ENCODE peak calls at places on chromosomes 11 and 22, in six cellular contexts. Z, B, A, E, R and P are unnamed samples.

GRCh38 chr11:1881442-1882264 is 10.0 kb downstream of the PRR33 start:
- DNase-seq in Z (no peak), B (no peak), A (no peak), E (no peak), R (peak; percentile 71), P (no peak)

GRCh38 chr11:65920035-65920802 is 993 bp downstream of the DRAP1 start:
- DNase-seq in Z (no peak), B (no peak), A (no peak), E (no peak), R (peak; percentile 74), P (no peak)

GRCh38 chr11:130839950-130840666 is 76.2 kb downstream of the SNX19 start:
- DNase-seq in Z (no peak), B (no peak), A (no peak), E (no peak), R (no peak), P (no peak)

GRCh38 chr11:89495951-89496350 is 4.8 kb upstream of the NOX4 start:
- DNase-seq in Z (peak; percentile 50), B (no peak), A (peak; percentile 37), E (no peak), R (peak; percentile 70), P (no peak)

GRCh38 chr11:67583319-67584204 is at the start of gene GSTP1:
- DNase-seq in Z (peak; percentile 96), B (peak; percentile 98), A (peak; percentile 90), E (peak; percentile 95), R (peak; percentile 97), P (peak; percentile 63)

GRCh38 chr11:58164389-58164788 is 24.5 kb upstream of the OR9Q2 start:
- DNase-seq in Z (no peak), B (no peak), A (no peak), E (no peak), R (no peak), P (no peak)

GRCh38 chr11:65776196-65776595 is 4.6 kb downstream of the AP5B1 start:
- DNase-seq in Z (no peak), B (no peak), A (no peak), E (no peak), R (peak; percentile 63), P (no peak)

GRCh38 chr22:26713823-26714449 is 56.5 kb downstream of the MIAT start:
- DNase-seq in Z (no peak), B (peak; percentile 45), A (peak; percentile 23), E (no peak), R (no peak), P (no peak)

GRCh38 chr11:95341246-95341645 is 110.2 kb upstream of the SESN3 start:
- DNase-seq in Z (no peak), B (no peak), A (no peak), E (no peak), R (no peak), P (no peak)

GRCh38 chr11:120489799-120490198 is 21.7 kb upstream of the GRIK4 start:
- DNase-seq in Z (no peak), B (no peak), A (no peak), E (no peak), R (no peak), P (no peak)
- H3K4me3 ChIP-seq in Z (no peak overlapping the region), B (no peak overlapping the region), A (no peak overlapping the region), E (no peak overlapping the region), R (no peak overlapping the region), P (no peak overlapping the region)

DNA sequence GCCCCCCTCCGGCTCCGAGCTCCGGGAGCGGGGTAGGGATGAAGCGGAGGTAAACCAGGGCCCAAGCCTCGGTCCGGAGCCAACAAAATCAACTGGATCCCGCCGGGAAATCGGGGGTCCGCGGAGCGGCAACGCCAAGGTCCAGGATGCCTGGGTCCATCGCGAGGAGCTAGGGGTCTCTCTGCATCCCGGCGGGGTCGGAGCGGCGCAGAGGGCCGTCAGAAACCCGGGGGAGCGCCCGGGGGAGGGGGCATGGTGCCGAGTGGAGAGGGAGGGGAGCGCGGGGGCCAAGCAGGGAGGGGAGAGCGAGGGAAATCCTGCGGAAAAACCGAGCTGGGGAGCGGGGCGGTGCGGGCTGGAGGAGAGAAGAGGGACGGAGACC is 51.8 kb downstream of the SLC22A12 start:
- DNase-seq in Z (peak; percentile 34), B (no peak), A (no peak), E (no peak), R (no peak), P (no peak)
- H3K4me3 ChIP-seq in Z (peak overlapping the region; percentile 80), B (peak overlapping the region; percentile 14), A (peak overlapping the region; percentile 38), E (peak overlapping the region; percentile 51), R (peak overlapping the region; percentile 76), P (peak overlapping the region; percentile 41)

GRCh38 chr22:38956551-38956950 is 858 bp upstream of the APOBEC3A start:
- DNase-seq in Z (no peak), B (no peak), A (no peak), E (no peak), R (peak; percentile 51), P (no peak)

GRCh38 chr22:38958359-38958943 is 1.0 kb downstream of the APOBEC3A start:
- DNase-seq in Z (no peak), B (no peak), A (no peak), E (no peak), R (no peak), P (no peak)

GRCh38 chr22:38959574-38959973 is 2.2 kb downstream of the APOBEC3A start:
- DNase-seq in Z (no peak), B (no peak), A (no peak), E (no peak), R (no peak), P (no peak)

GRCh38 chr22:38957046-38957770 is at the start of gene APOBEC3A:
- DNase-seq in Z (no peak), B (no peak), A (peak; percentile 39), E (no peak), R (no peak), P (no peak)

DNA sequence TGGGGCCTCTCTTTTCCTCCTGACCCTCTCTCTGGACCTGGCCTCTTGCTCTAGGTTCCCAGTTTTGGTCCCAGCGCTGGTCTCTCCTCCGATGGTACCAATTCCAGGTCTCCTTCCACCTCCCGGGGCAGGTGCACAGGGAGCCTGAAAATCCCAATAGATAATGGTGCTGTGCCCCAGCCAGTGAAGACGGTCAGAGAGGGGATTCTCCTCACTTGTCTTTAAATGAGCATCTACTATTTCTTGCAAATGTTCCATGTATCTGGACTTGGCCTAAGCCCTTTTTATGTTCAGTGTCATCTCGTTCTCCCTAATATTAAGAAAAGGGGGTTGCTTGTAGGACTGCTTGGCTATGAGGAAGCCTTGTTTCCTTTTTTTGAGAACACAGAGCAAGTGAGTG is 399 bp downstream of the APOBEC3A start:
- DNase-seq in Z (no peak), B (no peak), A (no peak), E (no peak), R (no peak), P (no peak)
- H3K4me3 ChIP-seq in Z (no peak overlapping the region), B (no peak overlapping the region), A (no peak overlapping the region), E (no peak overlapping the region), R (no peak overlapping the region), P (no peak overlapping the region)

DNA sequence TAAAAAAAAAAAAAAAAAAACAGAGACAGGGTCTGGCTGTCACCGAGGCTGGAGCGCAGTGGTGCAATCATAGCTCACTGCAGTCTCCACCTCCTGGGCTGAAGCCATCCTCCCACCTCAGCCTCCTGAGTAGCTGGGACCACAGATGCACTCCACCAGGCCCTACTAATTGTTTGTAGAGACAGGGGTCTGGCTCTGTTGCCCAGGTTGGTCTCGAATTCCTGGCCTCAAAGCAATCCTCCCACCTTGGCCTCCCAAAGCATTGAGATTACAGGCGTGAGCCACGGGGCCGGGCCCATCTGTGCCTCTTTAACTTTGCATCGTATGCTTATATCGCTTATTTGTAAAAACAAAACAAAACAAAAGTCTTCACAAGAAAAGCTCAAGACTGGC is 3.1 kb downstream of the CPT1A start:
- DNase-seq in Z (no peak), B (no peak), A (no peak), E (no peak), R (peak; percentile 88), P (no peak)
- H3K4me3 ChIP-seq in Z (peak overlapping the region; percentile 39), B (peak overlapping the region; percentile 32), A (peak overlapping the region; percentile 46), E (peak overlapping the region; percentile 82), R (peak overlapping the region; percentile 89), P (no peak overlapping the region)

GRCh38 chr11:116835791-116836647 is 1.4 kb downstream of the APOA1 start:
- DNase-seq in Z (peak; percentile 96), B (peak; percentile 93), A (peak; percentile 89), E (peak; percentile 84), R (peak; percentile 94), P (peak; percentile 82)

GRCh38 chr11:116836648-116837023 is 786 bp downstream of the APOA1 start:
- DNase-seq in Z (no peak), B (no peak), A (no peak), E (no peak), R (peak; percentile 54), P (no peak)

GRCh38 chr11:116833491-116833815 is 3.7 kb downstream of the APOC3 start:
- DNase-seq in Z (no peak), B (no peak), A (no peak), E (no peak), R (peak; percentile 35), P (no peak)

GRCh38 chr11:116833816-116834534 is 3.4 kb downstream of the APOA1 start:
- DNase-seq in Z (no peak), B (no peak), A (no peak), E (no peak), R (no peak), P (no peak)

DNA sequence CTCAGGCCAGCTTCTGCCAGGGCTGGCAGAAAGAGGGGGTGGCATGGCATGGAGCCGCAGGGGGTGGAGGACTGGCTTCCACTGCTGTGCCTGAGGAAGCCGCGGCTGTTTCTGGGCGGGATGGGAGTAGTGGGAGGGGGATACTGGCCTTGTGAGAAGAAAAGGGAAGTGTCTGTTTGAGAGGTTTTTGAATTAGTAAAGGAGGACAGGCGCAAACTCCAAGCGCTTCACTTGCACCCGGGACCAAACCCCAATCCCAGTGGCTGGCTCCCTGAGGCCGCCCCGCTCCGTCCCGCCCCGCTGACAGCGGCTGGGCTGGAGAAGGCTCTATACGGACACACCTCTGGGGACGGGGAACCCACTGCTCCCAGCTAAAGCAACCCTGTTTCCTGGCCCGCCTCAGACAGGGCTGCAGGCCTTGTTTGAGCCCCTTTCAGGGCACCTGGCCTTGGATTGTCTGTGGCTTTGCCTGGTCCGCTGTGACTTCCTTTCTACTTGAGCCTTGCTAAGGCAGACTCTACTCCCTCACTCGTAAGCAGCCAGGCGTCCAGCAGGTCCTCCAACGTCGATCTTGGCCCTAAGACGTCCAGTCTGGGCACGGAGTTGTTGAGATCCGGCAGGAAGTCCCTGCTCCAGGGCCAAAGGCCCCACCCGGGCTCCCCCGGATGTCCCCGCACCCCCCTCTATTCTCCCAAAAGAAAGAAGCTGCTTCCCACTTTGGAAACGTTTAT is 2.2 kb downstream of the APOA1 start:
- DNase-seq in Z (no peak), B (no peak), A (no peak), E (no peak), R (peak; percentile 62), P (no peak)
- H3K4me3 ChIP-seq in Z (peak overlapping the region; percentile 46), B (no peak overlapping the region), A (peak overlapping the region; percentile 27), E (no peak overlapping the region), R (peak overlapping the region; percentile 0), P (peak overlapping the region; percentile 63)